ENCODE peak calls at places on chromosomes 16 and 17, in six cellular contexts. H is B cell, W is COR-L47, R is GM19239, G is aorta, N is NCI-H1105. V is an unnamed sample.

GRCh38 chr17:48961516-48962233 is 6.7 kb downstream of the GIP start:
- DNase-seq in H (no peak), W (no peak), R (no peak), G (no peak), N (no peak), V (no peak)

GRCh38 chr17:50893183-50893993 is 27.2 kb upstream of the TOB1 start:
- DNase-seq in H (no peak), W (no peak), R (no peak), G (no peak), N (no peak), V (no peak)

GRCh38 chr16:68640972-68641371 is 4.1 kb upstream of the CDH3 start:
- DNase-seq in H (no peak), W (no peak), R (no peak), G (no peak), N (no peak), V (no peak)

GRCh38 chr17:40075216-40076100 is 12.7 kb downstream of the THRA start:
- DNase-seq in H (peak; percentile 80), W (peak; percentile 88), R (no peak), G (peak; percentile 95), N (peak; percentile 85), V (peak; percentile 70)

GRCh38 chr16:67934306-67935095 is 2.1 kb downstream of the PSMB10 start:
- DNase-seq in H (no peak), W (no peak), R (no peak), G (no peak), N (no peak), V (no peak)

GRCh38 chr16:47884131-47884725 is 271.6 kb downstream of the ABCC12 start:
- DNase-seq in H (no peak), W (no peak), R (no peak), G (no peak), N (no peak), V (no peak)

GRCh38 chr17:80123791-80124190 is 22.4 kb downstream of the GAA start:
- DNase-seq in H (no peak), W (no peak), R (no peak), G (no peak), N (no peak), V (no peak)

GRCh38 chr16:85166699-85167588 is 54.7 kb upstream of the CIBAR2 start:
- DNase-seq in H (no peak), W (no peak), R (no peak), G (no peak), N (no peak), V (no peak)

GRCh38 chr17:52537368-52537767 is 378.9 kb upstream of the CA10 start:
- DNase-seq in H (no peak), W (no peak), R (no peak), G (no peak), N (no peak), V (no peak)

GRCh38 chr16:58498341-58499091 is 1.4 kb upstream of the NDRG4 start:
- DNase-seq in H (no peak), W (no peak), R (no peak), G (peak; percentile 59), N (no peak), V (no peak)

GRCh38 chr17:15348030-15348429 is 6.6 kb upstream of the TEKT3 start:
- DNase-seq in H (no peak), W (no peak), R (no peak), G (no peak), N (peak; percentile 64), V (no peak)

GRCh38 chr16:23174622-23175021 is 7.9 kb upstream of the SCNN1G start:
- DNase-seq in H (no peak), W (no peak), R (no peak), G (no peak), N (no peak), V (no peak)

GRCh38 chr17:43627657-43628650 is 33.8 kb downstream of the MEOX1 start:
- DNase-seq in H (no peak), W (no peak), R (no peak), G (no peak), N (no peak), V (no peak)

V was measured in activated CD4-positive, alpha-beta T cell treated with anti-CD3 and anti-CD28 coated beads for 24 hours.